ENCODE peak calls at places on chromosomes 7 and 10, in eight cellular contexts. One of them, this sample, is unnamed.

GRCh38 chr10:47421057-47421952 is 37.2 kb upstream of the ZNF488 start:
- DNase-seq in psoas muscle: no peak
- DNase-seq in cardiac muscle cell: peak
- DNase-seq in K562: no peak
- DNase-seq in upper lobe of right lung: no peak
- DNase-seq in OCI-LY7: no peak
- DNase-seq in ascending aorta: no peak
- DNase-seq in tibial artery: no peak
- DNase-seq in this sample: no peak

GRCh38 chr7:5382281-5383041 is 41.2 kb downstream of the TNRC18 start:
- DNase-seq in ascending aorta: no peak
- DNase-seq in upper lobe of right lung: no peak
- DNase-seq in tibial artery: peak
- DNase-seq in OCI-LY7: no peak
- DNase-seq in K562: peak
- DNase-seq in psoas muscle: no peak
- DNase-seq in cardiac muscle cell: peak
- DNase-seq in this sample: no peak

GRCh38 chr10:35335718-35336083 is 608 bp upstream of the CCNY start:
- DNase-seq in upper lobe of right lung: no peak
- DNase-seq in psoas muscle: peak
- DNase-seq in cardiac muscle cell: peak
- DNase-seq in OCI-LY7: peak
- DNase-seq in ascending aorta: no peak
- DNase-seq in K562: no peak
- DNase-seq in tibial artery: peak
- DNase-seq in this sample: no peak

GRCh38 chr7:18927134-18927533 is 190.3 kb downstream of the TWIST1 start:
- DNase-seq in ascending aorta: no peak
- DNase-seq in OCI-LY7: no peak
- DNase-seq in K562: no peak
- DNase-seq in upper lobe of right lung: no peak
- DNase-seq in psoas muscle: no peak
- DNase-seq in cardiac muscle cell: no peak
- DNase-seq in tibial artery: no peak
- DNase-seq in this sample: no peak

GRCh38 chr10:5434017-5434753 is 21.8 kb downstream of the NET1 start:
- DNase-seq in tibial artery: no peak
- DNase-seq in OCI-LY7: peak
- DNase-seq in ascending aorta: no peak
- DNase-seq in upper lobe of right lung: no peak
- DNase-seq in psoas muscle: no peak
- DNase-seq in K562: peak
- DNase-seq in cardiac muscle cell: peak
- DNase-seq in this sample: no peak

GRCh38 chr7:47453093-47454056 is 128.5 kb downstream of the TNS3 start:
- DNase-seq in ascending aorta: peak
- DNase-seq in tibial artery: peak
- DNase-seq in K562: no peak
- DNase-seq in OCI-LY7: no peak
- DNase-seq in psoas muscle: peak
- DNase-seq in upper lobe of right lung: peak
- DNase-seq in cardiac muscle cell: peak
- DNase-seq in this sample: peak

GRCh38 chr10:58444336-58444735 is 59.1 kb downstream of the TFAM start:
- DNase-seq in psoas muscle: no peak
- DNase-seq in upper lobe of right lung: no peak
- DNase-seq in cardiac muscle cell: no peak
- DNase-seq in K562: no peak
- DNase-seq in ascending aorta: no peak
- DNase-seq in OCI-LY7: no peak
- DNase-seq in tibial artery: no peak
- DNase-seq in this sample: no peak

GRCh38 chr7:4282434-4283223 is 399.5 kb upstream of the FOXK1 start:
- DNase-seq in OCI-LY7: no peak
- DNase-seq in cardiac muscle cell: no peak
- DNase-seq in ascending aorta: no peak
- DNase-seq in tibial artery: no peak
- DNase-seq in upper lobe of right lung: peak
- DNase-seq in K562: no peak
- DNase-seq in psoas muscle: no peak
- DNase-seq in this sample: no peak

GRCh38 chr10:103661198-103661950 is 167.9 kb downstream of the NEURL1 start:
- DNase-seq in K562: no peak
- DNase-seq in upper lobe of right lung: peak
- DNase-seq in ascending aorta: peak
- DNase-seq in psoas muscle: peak
- DNase-seq in OCI-LY7: no peak
- DNase-seq in cardiac muscle cell: peak
- DNase-seq in tibial artery: peak
- DNase-seq in this sample: peak

GRCh38 chr10:70296406-70296899 is 12.6 kb upstream of the NPFFR1 start:
- DNase-seq in psoas muscle: peak
- DNase-seq in ascending aorta: peak
- DNase-seq in K562: peak
- DNase-seq in OCI-LY7: no peak
- DNase-seq in cardiac muscle cell: peak
- DNase-seq in upper lobe of right lung: peak
- DNase-seq in tibial artery: peak
- DNase-seq in this sample: peak

GRCh38 chr10:70742537-70743429 is 42.4 kb downstream of the TBATA start:
- DNase-seq in OCI-LY7: no peak
- DNase-seq in K562: peak
- DNase-seq in psoas muscle: no peak
- DNase-seq in cardiac muscle cell: peak
- DNase-seq in ascending aorta: no peak
- DNase-seq in tibial artery: no peak
- DNase-seq in upper lobe of right lung: peak
- DNase-seq in this sample: no peak

GRCh38 chr10:124000792-124001201 is 92.6 kb downstream of the CHST15 start:
- DNase-seq in upper lobe of right lung: peak
- DNase-seq in psoas muscle: no peak
- DNase-seq in OCI-LY7: no peak
- DNase-seq in K562: no peak
- DNase-seq in cardiac muscle cell: peak
- DNase-seq in ascending aorta: peak
- DNase-seq in tibial artery: no peak
- DNase-seq in this sample: no peak

GRCh38 chr10:86053675-86054074 is 312.9 kb downstream of the GRID1 start:
- DNase-seq in tibial artery: no peak
- DNase-seq in ascending aorta: no peak
- DNase-seq in OCI-LY7: no peak
- DNase-seq in cardiac muscle cell: no peak
- DNase-seq in upper lobe of right lung: no peak
- DNase-seq in psoas muscle: no peak
- DNase-seq in K562: no peak
- DNase-seq in this sample: no peak

GRCh38 chr10:116763440-116763839 is 21.1 kb upstream of the HSPA12A start:
- DNase-seq in cardiac muscle cell: no peak
- DNase-seq in tibial artery: no peak
- DNase-seq in OCI-LY7: no peak
- DNase-seq in ascending aorta: no peak
- DNase-seq in upper lobe of right lung: peak
- DNase-seq in psoas muscle: no peak
- DNase-seq in K562: no peak
- DNase-seq in this sample: no peak

GRCh38 chr10:792083-792791 is 102.8 kb upstream of the DIP2C start:
- DNase-seq in ascending aorta: no peak
- DNase-seq in psoas muscle: peak
- DNase-seq in tibial artery: no peak
- DNase-seq in cardiac muscle cell: no peak
- DNase-seq in K562: no peak
- DNase-seq in OCI-LY7: no peak
- DNase-seq in upper lobe of right lung: no peak
- DNase-seq in this sample: no peak

GRCh38 chr10:128056303-128057050 is 69.7 kb downstream of the MKI67 start:
- DNase-seq in cardiac muscle cell: no peak
- DNase-seq in OCI-LY7: no peak
- DNase-seq in ascending aorta: peak
- DNase-seq in psoas muscle: no peak
- DNase-seq in K562: no peak
- DNase-seq in upper lobe of right lung: no peak
- DNase-seq in tibial artery: no peak
- DNase-seq in this sample: no peak

DNA sequence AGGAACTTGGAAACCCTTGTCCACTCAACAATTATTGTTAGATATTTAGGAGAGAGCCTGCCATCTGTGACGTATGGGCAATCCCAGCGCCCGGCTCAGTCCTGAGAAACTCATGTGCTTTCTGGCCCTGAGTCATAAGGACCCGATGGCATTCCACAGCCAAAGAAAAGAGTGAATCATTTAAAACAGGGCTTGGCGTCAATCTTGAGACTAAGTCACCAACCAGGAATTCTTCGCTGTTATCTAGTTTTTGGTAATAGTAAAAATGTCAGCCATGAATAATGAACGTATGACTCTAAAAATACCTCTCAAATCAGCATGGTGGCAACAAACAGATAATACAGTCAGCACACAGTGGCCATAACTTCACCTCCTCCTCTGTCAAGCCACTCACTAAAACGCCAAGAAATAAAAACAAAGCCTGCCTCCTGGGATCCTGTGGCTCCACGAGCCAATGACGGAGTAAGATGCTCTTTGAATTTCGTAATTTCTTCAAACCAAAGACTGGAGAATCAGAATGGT is 140.8 kb downstream of the ADAM12 start:
- DNase-seq in upper lobe of right lung: no peak
- DNase-seq in psoas muscle: no peak
- DNase-seq in K562: no peak
- DNase-seq in cardiac muscle cell: peak
- DNase-seq in ascending aorta: peak
- DNase-seq in OCI-LY7: no peak
- DNase-seq in tibial artery: peak
- DNase-seq in this sample: peak
- H3K4me3 ChIP-seq in upper lobe of right lung: no peak
- H3K4me3 ChIP-seq in psoas muscle: no peak
- H3K4me3 ChIP-seq in K562: no peak
- H3K4me3 ChIP-seq in cardiac muscle cell: no peak
- H3K4me3 ChIP-seq in ascending aorta: no peak
- H3K4me3 ChIP-seq in OCI-LY7: no peak
- H3K4me3 ChIP-seq in tibial artery: no peak
- H3K4me3 ChIP-seq in this sample: peak

GRCh38 chr7:52586704-52587103 is 448.7 kb upstream of the POM121L12 start:
- DNase-seq in K562: no peak
- DNase-seq in psoas muscle: no peak
- DNase-seq in upper lobe of right lung: no peak
- DNase-seq in ascending aorta: no peak
- DNase-seq in OCI-LY7: no peak
- DNase-seq in tibial artery: no peak
- DNase-seq in cardiac muscle cell: no peak
- DNase-seq in this sample: no peak

DNA sequence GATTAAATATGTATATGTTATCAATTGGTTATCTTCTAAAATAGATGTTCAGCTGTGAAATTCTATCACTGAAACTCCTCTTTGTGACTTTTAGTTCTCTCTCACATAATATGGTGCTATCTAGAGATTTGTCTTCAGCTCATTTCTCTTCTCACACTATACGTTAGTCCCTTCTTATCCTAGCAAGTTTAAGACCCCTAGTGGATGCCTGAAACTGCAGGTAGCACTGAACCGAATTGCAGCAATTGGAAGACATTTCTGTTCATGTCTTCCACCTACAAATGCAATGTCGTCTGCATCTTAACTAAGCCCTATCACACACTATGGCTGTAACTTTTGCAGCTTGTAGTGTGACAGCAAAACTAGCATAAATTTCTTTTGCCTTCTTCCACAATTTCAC is 442.7 kb upstream of the POM121L12 start:
- DNase-seq in K562: no peak
- DNase-seq in tibial artery: no peak
- DNase-seq in ascending aorta: no peak
- DNase-seq in cardiac muscle cell: no peak
- DNase-seq in OCI-LY7: no peak
- DNase-seq in upper lobe of right lung: no peak
- DNase-seq in psoas muscle: no peak
- DNase-seq in this sample: no peak
- TF ChIP-seq CTCF in K562: no peak
- TF ChIP-seq CTCF in tibial artery: no peak
- TF ChIP-seq CTCF in ascending aorta: no peak
- TF ChIP-seq CTCF in cardiac muscle cell: no peak
- TF ChIP-seq CTCF in OCI-LY7: no peak
- TF ChIP-seq CTCF in upper lobe of right lung: no peak
- TF ChIP-seq CTCF in psoas muscle: no peak
- TF ChIP-seq CTCF in this sample: no peak

DNA sequence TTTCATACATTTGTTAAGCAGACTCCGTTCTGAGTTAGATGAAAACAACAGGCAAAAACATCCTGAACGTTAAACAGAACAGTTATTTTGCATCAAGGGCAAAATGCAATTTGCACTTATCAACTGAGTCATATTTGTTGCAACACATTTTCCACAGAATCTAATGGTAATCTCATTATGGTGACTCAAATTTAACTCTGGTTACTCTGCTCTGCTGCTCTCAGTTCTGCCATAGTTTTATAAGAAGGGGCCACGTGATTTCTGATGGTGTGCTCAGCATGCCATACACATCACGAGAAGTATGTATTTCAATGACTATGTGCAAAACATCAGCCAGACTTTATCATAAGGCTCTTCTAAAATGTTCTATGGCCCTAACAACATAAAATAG is 148.8 kb downstream of the CHCHD3 start:
- DNase-seq in OCI-LY7: no peak
- DNase-seq in ascending aorta: no peak
- DNase-seq in upper lobe of right lung: no peak
- DNase-seq in cardiac muscle cell: peak
- DNase-seq in psoas muscle: no peak
- DNase-seq in tibial artery: no peak
- DNase-seq in K562: no peak
- DNase-seq in this sample: no peak
- H3K27ac ChIP-seq in OCI-LY7: no peak
- H3K27ac ChIP-seq in ascending aorta: no peak
- H3K27ac ChIP-seq in upper lobe of right lung: no peak
- H3K27ac ChIP-seq in cardiac muscle cell: no peak
- H3K27ac ChIP-seq in psoas muscle: no peak
- H3K27ac ChIP-seq in tibial artery: no peak
- H3K27ac ChIP-seq in K562: no peak
- H3K27ac ChIP-seq in this sample: no peak

GRCh38 chr7:81803267-81803666 is 33.4 kb upstream of the HGF start:
- DNase-seq in psoas muscle: no peak
- DNase-seq in upper lobe of right lung: no peak
- DNase-seq in K562: no peak
- DNase-seq in tibial artery: no peak
- DNase-seq in OCI-LY7: no peak
- DNase-seq in ascending aorta: no peak
- DNase-seq in cardiac muscle cell: no peak
- DNase-seq in this sample: no peak

GRCh38 chr7:81802251-81802650 is 32.4 kb upstream of the HGF start:
- DNase-seq in tibial artery: no peak
- DNase-seq in cardiac muscle cell: no peak
- DNase-seq in upper lobe of right lung: no peak
- DNase-seq in psoas muscle: no peak
- DNase-seq in ascending aorta: no peak
- DNase-seq in OCI-LY7: no peak
- DNase-seq in K562: no peak
- DNase-seq in this sample: no peak

DNA sequence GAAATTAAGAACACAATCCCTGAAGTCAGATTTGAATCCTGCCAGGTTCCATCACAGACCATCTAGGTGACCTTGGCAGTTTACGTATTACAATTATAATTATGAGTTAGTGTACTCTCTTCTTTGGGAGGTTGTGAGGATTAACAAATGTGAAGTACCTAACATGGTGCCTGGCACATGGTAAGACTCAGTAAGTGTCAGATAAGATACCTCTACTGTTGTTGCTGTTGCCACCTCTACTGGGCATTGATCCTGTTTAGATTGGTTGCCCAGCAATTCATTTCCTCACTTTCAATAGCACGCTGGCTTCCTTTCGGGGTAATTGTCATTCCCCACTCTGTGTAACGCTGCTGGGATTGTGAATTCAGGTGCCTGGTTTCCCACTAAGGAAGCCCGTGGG is 31.7 kb upstream of the HGF start:
- DNase-seq in upper lobe of right lung: no peak
- DNase-seq in OCI-LY7: no peak
- DNase-seq in psoas muscle: no peak
- DNase-seq in K562: no peak
- DNase-seq in tibial artery: no peak
- DNase-seq in cardiac muscle cell: no peak
- DNase-seq in ascending aorta: no peak
- DNase-seq in this sample: no peak
- H3K4me3 ChIP-seq in upper lobe of right lung: no peak
- H3K4me3 ChIP-seq in OCI-LY7: no peak
- H3K4me3 ChIP-seq in psoas muscle: no peak
- H3K4me3 ChIP-seq in K562: no peak
- H3K4me3 ChIP-seq in tibial artery: no peak
- H3K4me3 ChIP-seq in cardiac muscle cell: no peak
- H3K4me3 ChIP-seq in ascending aorta: no peak
- H3K4me3 ChIP-seq in this sample: no peak

This sample was measured in thoracic aorta.